ENCODE peak calls at places on chromosomes 1 and 21, in seven cellular contexts. U is H9, Z is mammary epithelial cell, B is neural progenitor cell, C is fibroblast of lung, S is H1, G is HCT116. D is an unnamed sample.

GRCh38 chr21:35641271-35642016 is 418.9 kb downstream of the SETD4 start:
- DNase-seq in U (no peak), Z (no peak), B (no peak), C (peak; percentile 46), S (no peak), G (no peak), D (no peak)

GRCh38 chr1:158654079-158654478 is 32.4 kb downstream of the SPTA1 start:
- DNase-seq in U (no peak), Z (no peak), B (no peak), C (no peak), S (no peak), G (no peak), D (no peak)

GRCh38 chr21:42066521-42066920 is 4.6 kb upstream of the UMODL1 start:
- DNase-seq in U (no peak), Z (no peak), B (no peak), C (no peak), S (no peak), G (no peak), D (no peak)

GRCh38 chr21:45524756-45525152 is 17.5 kb downstream of the SLC19A1 start:
- DNase-seq in U (no peak), Z (no peak), B (no peak), C (no peak), S (no peak), G (no peak), D (no peak)

GRCh38 chr1:155188268-155188667 is 14.6 kb downstream of the TRIM46 start:
- DNase-seq in U (no peak), Z (no peak), B (no peak), C (no peak), S (no peak), G (no peak), D (no peak)

GRCh38 chr1:247367786-247368342 is 36.2 kb upstream of the ZNF496 start:
- DNase-seq in U (no peak), Z (peak; percentile 55), B (no peak), C (no peak), S (no peak), G (no peak), D (no peak)

GRCh38 chr1:97634758-97635157 is 286.1 kb downstream of the DPYD start:
- DNase-seq in U (no peak), Z (no peak), B (no peak), C (no peak), S (no peak), G (no peak), D (no peak)

GRCh38 chr1:159921700-159922498 is 3.4 kb downstream of the TAGLN2 start:
- DNase-seq in U (no peak), Z (no peak), B (no peak), C (peak; percentile 50), S (no peak), G (no peak), D (no peak)

GRCh38 chr1:247114351-247115140 is 10.4 kb upstream of the ZNF669 start:
- DNase-seq in U (no peak), Z (no peak), B (no peak), C (no peak), S (no peak), G (no peak), D (no peak)

GRCh38 chr1:171801395-171801990 is 20.0 kb downstream of the METTL13 start:
- DNase-seq in U (peak; percentile 57), Z (peak; percentile 35), B (peak; percentile 73), C (peak; percentile 65), S (no peak), G (no peak), D (no peak)

GRCh38 chr1:231761747-231762541 is 135.4 kb downstream of the DISC1 start:
- DNase-seq in U (no peak), Z (no peak), B (no peak), C (no peak), S (no peak), G (no peak), D (no peak)

GRCh38 chr1:186303911-186304310 is 71.1 kb downstream of the TPR start:
- DNase-seq in U (no peak), Z (no peak), B (no peak), C (no peak), S (no peak), G (no peak), D (no peak)

GRCh38 chr1:228061411-228062084 is 21.0 kb upstream of the ARF1 start:
- DNase-seq in U (no peak), Z (no peak), B (no peak), C (no peak), S (peak; percentile 45), G (no peak), D (no peak)

GRCh38 chr1:47189844-47190562 is at the start of gene PDZK1IP1:
- DNase-seq in U (peak; percentile 47), Z (peak; percentile 83), B (peak; percentile 67), C (peak; percentile 50), S (peak; percentile 54), G (no peak), D (no peak)

GRCh38 chr1:148264374-148265276 is 112.5 kb upstream of the NBPF11 start:
- DNase-seq in U (peak; percentile 91), Z (peak; percentile 96), B (peak; percentile 77), C (peak; percentile 71), S (peak; percentile 85), G (peak; percentile 94), D (peak; percentile 94)

GRCh38 chr21:31505975-31506374 is 153.5 kb upstream of the SOD1 start:
- DNase-seq in U (no peak), Z (no peak), B (no peak), C (no peak), S (no peak), G (no peak), D (no peak)

GRCh38 chr1:9101510-9102146 is 27.3 kb downstream of the GPR157 start:
- DNase-seq in U (peak; percentile 78), Z (peak; percentile 42), B (peak; percentile 80), C (peak; percentile 70), S (peak; percentile 68), G (peak; percentile 19), D (no peak)

GRCh38 chr1:41662656-41663437 is 178.4 kb upstream of the EDN2 start:
- DNase-seq in U (peak; percentile 45), Z (peak; percentile 49), B (peak; percentile 72), C (peak; percentile 71), S (peak; percentile 62), G (no peak), D (no peak)

GRCh38 chr1:41660570-41661427 is 176.3 kb upstream of the EDN2 start:
- DNase-seq in U (no peak), Z (no peak), B (no peak), C (no peak), S (no peak), G (no peak), D (no peak)

GRCh38 chr1:41662061-41662655 is 177.7 kb upstream of the EDN2 start:
- DNase-seq in U (peak; percentile 66), Z (peak; percentile 33), B (peak; percentile 84), C (peak; percentile 83), S (peak; percentile 63), G (peak; percentile 44), D (no peak)

GRCh38 chr1:41659903-41660302 is 175.4 kb upstream of the EDN2 start:
- DNase-seq in U (no peak), Z (no peak), B (no peak), C (no peak), S (no peak), G (no peak), D (no peak)

DNA sequence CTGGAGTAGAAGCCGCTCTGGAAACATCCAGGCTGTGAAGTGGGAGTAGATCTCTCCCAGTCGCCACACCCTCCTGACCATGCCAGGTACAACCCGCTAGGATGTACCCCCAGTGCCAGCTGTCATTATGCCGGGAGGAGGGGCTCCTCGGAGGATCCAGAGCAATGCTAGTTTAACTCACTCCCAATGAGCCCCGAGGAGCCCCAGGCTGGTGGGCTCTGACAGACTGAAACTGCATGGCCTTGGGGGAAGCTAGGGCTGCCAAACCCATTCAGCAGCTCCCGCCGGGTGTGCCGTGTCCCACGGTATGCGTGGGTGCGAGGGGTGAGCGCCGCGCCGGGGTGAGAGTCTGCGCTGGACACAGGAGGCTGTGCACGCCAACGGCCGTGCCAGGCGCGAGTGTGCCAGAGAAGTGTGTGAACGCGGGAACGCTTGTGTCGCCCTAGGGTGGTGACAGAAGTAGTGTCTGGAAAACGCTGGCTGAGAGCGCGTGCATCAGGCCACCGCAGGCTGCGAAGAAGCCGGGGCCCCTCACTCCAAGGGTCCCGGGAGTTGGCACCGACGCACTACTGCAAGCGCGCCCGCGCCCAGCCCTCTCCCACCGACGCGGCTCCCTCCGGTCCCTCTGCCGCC is 177.1 kb upstream of the EDN2 start:
- DNase-seq in U (no peak), Z (peak; percentile 16), B (no peak), C (no peak), S (peak; percentile 53), G (no peak), D (no peak)
- H3K4me1 ChIP-seq in U (no peaks in the 10 kb centered on the region), Z (peaks cover 37% of the 10 kb centered on the region), B (peaks cover 3% of the 10 kb centered on the region), C (peaks cover 5% of the 10 kb centered on the region), S (peaks cover 3% of the 10 kb centered on the region), G (peaks cover 22% of the 10 kb centered on the region), D (peaks cover 28% of the 10 kb centered on the region)

GRCh38 chr1:209873067-209873810 is 45.5 kb downstream of the UTP25 start:
- DNase-seq in U (no peak), Z (peak; percentile 93), B (no peak), C (peak; percentile 86), S (no peak), G (no peak), D (no peak)
- H2AFZ ChIP-seq in U (no peak overlapping the region), Z (no peak overlapping the region), B (no peak overlapping the region), C (no peak overlapping the region), S (no peak overlapping the region), G (no peak overlapping the region), D (no peak overlapping the region)

DNA sequence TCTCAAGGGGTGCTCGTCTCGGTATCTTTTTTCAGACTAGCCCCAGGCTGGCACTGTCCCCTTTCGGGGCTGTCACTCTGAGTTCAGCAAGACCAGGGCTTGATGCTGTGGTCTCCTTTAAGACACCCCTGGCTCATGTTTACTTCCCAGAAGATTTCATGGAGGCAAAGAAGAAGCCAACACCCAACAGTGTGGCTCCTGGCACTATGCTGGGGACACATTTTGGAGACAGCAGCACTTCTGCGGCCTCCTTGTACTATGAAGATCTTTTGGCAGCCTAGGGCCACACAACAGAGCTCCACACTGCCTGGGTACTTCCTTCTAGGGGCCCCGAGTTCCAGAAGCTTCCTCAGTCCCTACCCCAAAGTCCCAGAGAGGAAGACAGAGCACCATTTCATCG is 24.6 kb downstream of the ECE1 start:
- DNase-seq in U (no peak), Z (no peak), B (no peak), C (no peak), S (no peak), G (no peak), D (no peak)
- H3K4me1 ChIP-seq in U (peaks cover 10% of the 10 kb centered on the region), Z (peaks cover 33% of the 10 kb centered on the region), B (peaks cover 12% of the 10 kb centered on the region), C (peaks cover 45% of the 10 kb centered on the region), S (no peaks in the 10 kb centered on the region), G (peaks cover 32% of the 10 kb centered on the region), D (peaks cover 21% of the 10 kb centered on the region)

DNA sequence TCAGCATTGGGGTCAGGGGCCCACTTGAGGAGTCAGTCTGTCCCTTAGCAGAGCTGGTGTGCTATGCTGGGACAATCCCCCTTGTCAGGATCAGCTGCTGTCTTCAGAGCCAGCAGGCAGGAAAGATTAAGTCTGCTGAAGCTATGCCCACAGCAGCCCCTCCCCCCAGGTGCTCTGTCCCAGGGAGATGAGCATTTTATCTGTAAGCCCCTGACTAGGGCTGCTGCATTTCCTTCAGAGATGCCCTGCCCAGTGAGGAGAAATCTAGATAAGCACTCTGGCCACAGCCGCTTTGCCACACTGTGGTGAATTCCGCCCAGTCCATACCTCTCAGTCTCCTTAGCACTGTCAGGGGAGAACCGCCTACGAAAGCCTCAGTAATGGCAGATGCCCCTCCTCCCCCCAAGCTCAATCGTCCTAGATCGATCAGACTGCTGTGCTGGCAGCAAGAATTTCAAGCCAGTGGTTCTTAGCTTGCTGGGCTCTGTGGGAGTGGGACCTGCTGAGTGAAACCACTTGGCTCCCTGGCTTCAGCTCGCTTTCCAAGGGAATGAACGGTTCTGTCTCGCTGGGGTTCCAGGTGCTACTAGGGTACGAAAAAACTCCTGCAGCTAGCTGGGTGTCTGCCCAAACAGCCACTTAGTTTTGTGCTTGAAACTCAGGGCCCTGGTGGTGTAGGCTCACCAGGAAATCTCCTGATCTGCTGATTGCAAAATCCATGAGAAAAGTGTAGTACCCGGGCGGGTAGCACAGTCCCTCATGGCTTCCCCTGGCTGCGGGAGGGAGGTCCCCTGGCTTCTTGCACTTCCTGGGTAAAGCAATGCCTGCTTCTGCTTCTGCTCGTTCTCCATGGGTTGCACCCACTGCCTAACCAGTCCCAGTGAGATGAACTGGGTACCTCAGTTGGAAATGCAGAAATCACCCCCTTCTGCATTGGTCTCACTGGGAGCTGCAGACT is 25.1 kb upstream of the TP53BP2 start:
- DNase-seq in U (peak; percentile 42), Z (no peak), B (peak; percentile 59), C (no peak), S (no peak), G (no peak), D (no peak)
- H2AFZ ChIP-seq in U (no peak overlapping the region), Z (no peak overlapping the region), B (peak overlapping the region; percentile 81), C (no peak overlapping the region), S (peak overlapping the region; percentile 88), G (no peak overlapping the region), D (no peak overlapping the region)